ENCODE peak calls at places on chromosomes 11 and 22, in five cellular contexts. F, H, L, G and U are unnamed samples.

GRCh38 chr11:12725863-12726666 is 51.8 kb downstream of the TEAD1 start:
- DNase-seq in F (no peak), H (no peak), L (no peak), G (no peak), U (peak)

GRCh38 chr11:15805726-15806125 is 550.6 kb downstream of the SOX6 start:
- DNase-seq in F (no peak), H (no peak), L (no peak), G (no peak), U (no peak)

GRCh38 chr11:64313491-64314145 is 3.7 kb downstream of the TRMT112 start:
- DNase-seq in F (no peak), H (peak), L (no peak), G (no peak), U (no peak)

GRCh38 chr11:299951-300735 is 817 bp upstream of the IFITM5 start:
- DNase-seq in F (peak), H (peak), L (no peak), G (peak), U (no peak)

GRCh38 chr11:107017433-107018227 is 646 bp downstream of the GUCY1A2 start:
- DNase-seq in F (peak), H (peak), L (no peak), G (peak), U (peak)

GRCh38 chr11:75677275-75677674 is 8.4 kb upstream of the MAP6 start:
- DNase-seq in F (no peak), H (no peak), L (no peak), G (no peak), U (no peak)

GRCh38 chr11:32309541-32310217 is 125.7 kb downstream of the WT1 start:
- DNase-seq in F (no peak), H (no peak), L (no peak), G (no peak), U (no peak)

GRCh38 chr22:49087163-49087562 is 740.5 kb downstream of the BRD1 start:
- DNase-seq in F (no peak), H (no peak), L (no peak), G (no peak), U (no peak)

GRCh38 chr11:63811522-63811921 is 1.7 kb upstream of the SPINDOC start:
- DNase-seq in F (no peak), H (no peak), L (no peak), G (no peak), U (no peak)

GRCh38 chr11:104962852-104963251 is 5.5 kb downstream of the CASP4 start:
- DNase-seq in F (no peak), H (no peak), L (no peak), G (no peak), U (no peak)

GRCh38 chr11:110774138-110775014 is 62.1 kb upstream of the ARHGAP20 start:
- DNase-seq in F (no peak), H (no peak), L (no peak), G (no peak), U (no peak)

GRCh38 chr11:46948378-46949131 is 12.0 kb downstream of the CSTPP1 start:
- DNase-seq in F (no peak), H (no peak), L (no peak), G (no peak), U (no peak)

GRCh38 chr11:26551186-26551801 is 20.8 kb downstream of the MUC15 start:
- DNase-seq in F (no peak), H (no peak), L (no peak), G (no peak), U (no peak)

GRCh38 chr11:104968365-104968855 is at the start of gene CASP4:
- DNase-seq in F (no peak), H (no peak), L (peak), G (peak), U (peak)

GRCh38 chr11:48081151-48082010 is 101.0 kb downstream of the PTPRJ start:
- DNase-seq in F (no peak), H (no peak), L (no peak), G (no peak), U (no peak)

GRCh38 chr11:71268706-71269321 is 16.4 kb upstream of the SHANK2 start:
- DNase-seq in F (no peak), H (no peak), L (no peak), G (peak), U (no peak)

GRCh38 chr11:65489706-65490310 is 9.0 kb upstream of the MALAT1 start:
- DNase-seq in F (no peak), H (no peak), L (no peak), G (peak), U (no peak)

GRCh38 chr11:62545437-62546243 is 966 bp downstream of the AHNAK start:
- DNase-seq in F (peak), H (peak), L (no peak), G (peak), U (peak)

GRCh38 chr11:47186076-47186936 is at the start of gene PACSIN3:
- DNase-seq in F (peak), H (peak), L (no peak), G (peak), U (peak)

GRCh38 chr11:44842219-44842618 is 108.5 kb downstream of the TP53I11 start:
- DNase-seq in F (no peak), H (no peak), L (no peak), G (no peak), U (no peak)

GRCh38 chr11:3135491-3136440 is 29.3 kb downstream of the OSBPL5 start:
- DNase-seq in F (peak), H (no peak), L (no peak), G (no peak), U (no peak)

GRCh38 chr11:119491753-119492455 is 68.9 kb upstream of the THY1 start:
- DNase-seq in F (peak), H (peak), L (no peak), G (no peak), U (no peak)
- TF ChIP-seq JUNB in F (no peak), H (no peak), L (no peak), G (no peak), U (no peak)

DNA sequence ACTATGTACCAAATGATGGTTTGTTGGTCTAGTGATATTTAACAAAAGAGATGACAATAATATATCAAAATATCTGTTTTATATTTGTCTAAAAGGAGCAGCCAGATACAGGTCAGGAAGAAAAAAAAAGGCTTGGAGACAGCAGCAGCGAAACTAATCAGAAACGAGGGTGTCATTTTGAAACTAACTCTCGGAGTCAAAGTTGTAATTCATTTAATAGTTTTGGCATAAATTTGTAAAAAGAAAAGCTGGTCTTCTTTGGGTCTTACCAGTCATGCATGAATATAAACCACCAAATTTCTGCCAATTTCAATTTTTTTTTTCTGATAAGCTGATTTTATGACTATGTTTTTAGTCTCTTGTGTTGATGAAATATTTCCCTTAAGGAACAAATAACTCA is 25.5 kb downstream of the NPAT start:
- DNase-seq in F (no peak), H (no peak), L (peak), G (no peak), U (no peak)
- TF ChIP-seq JUNB in F (no peak), H (no peak), L (peak), G (no peak), U (no peak)

DNA sequence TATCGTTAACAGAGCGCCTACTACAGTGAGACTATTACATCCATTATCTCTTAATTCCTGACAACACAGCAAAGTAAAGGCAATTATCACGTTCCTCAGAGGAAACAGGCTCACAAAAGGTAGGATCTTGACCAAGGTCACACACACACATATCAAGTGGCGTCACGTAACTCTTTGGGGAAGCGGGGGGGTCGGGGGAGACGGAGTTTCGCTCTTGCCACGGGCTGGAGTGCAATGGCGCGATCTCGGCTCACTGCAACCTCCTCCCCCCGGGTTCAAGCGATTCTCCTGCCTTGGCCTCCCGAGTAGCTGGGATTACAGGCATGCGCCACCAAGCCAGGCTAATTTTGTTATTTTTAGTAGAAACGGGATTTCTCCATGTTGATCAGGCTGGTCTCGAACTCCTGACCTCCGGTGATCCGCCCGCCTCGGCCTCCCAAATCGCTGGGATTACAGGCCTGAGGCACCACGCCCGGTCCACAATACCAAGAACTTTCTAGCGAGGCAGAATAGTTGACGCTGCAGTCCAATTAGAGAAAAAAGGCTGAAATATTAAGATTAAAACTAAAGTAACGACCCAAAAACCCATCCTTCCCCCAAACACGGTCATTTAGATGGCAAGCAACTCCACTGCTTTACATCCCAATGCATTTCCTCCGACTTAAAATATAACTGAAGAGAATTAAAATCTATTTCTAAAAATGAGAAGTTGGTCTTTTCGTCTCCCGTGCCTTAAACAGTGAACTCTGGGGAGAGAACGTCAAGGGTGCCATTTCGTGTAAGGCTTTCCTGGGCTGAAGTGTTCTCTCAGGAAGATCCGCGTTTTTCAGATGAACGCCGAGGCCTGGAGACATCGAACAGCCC is 1.1 kb downstream of the DDX17 start:
- DNase-seq in F (peak), H (peak), L (no peak), G (peak), U (no peak)
- TF ChIP-seq JUNB in F (no peak), H (no peak), L (no peak), G (no peak), U (no peak)

GRCh38 chr22:30304495-30305244 is 15.4 kb upstream of the CASTOR1 start:
- DNase-seq in F (no peak), H (no peak), L (no peak), G (no peak), U (no peak)
- TF ChIP-seq JUNB in F (no peak), H (no peak), L (no peak), G (no peak), U (no peak)

DNA sequence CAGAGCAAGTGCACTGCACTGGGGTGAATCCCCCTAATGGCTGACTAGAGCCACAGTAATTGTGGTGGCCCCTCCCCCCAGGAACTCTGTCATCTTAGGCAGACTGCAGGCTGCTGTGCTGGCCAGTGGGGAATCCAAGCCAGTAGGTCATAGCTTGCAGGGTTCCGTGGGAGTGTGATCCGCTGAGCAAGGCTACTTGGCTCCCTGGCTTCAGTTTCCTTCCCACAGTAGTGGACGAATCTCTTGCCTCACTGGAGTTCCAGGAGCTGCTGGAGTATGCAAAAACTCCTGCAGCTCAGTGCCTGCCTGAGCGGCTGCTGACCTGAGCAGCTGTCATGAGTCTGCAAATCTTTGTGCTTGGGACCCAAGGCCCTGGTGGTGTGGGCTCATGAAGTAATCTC is 13.2 kb downstream of the OOSP3 start:
- DNase-seq in F (peak), H (peak), L (no peak), G (no peak), U (no peak)
- TF ChIP-seq JUNB in F (no peak), H (no peak), L (no peak), G (no peak), U (no peak)

DNA sequence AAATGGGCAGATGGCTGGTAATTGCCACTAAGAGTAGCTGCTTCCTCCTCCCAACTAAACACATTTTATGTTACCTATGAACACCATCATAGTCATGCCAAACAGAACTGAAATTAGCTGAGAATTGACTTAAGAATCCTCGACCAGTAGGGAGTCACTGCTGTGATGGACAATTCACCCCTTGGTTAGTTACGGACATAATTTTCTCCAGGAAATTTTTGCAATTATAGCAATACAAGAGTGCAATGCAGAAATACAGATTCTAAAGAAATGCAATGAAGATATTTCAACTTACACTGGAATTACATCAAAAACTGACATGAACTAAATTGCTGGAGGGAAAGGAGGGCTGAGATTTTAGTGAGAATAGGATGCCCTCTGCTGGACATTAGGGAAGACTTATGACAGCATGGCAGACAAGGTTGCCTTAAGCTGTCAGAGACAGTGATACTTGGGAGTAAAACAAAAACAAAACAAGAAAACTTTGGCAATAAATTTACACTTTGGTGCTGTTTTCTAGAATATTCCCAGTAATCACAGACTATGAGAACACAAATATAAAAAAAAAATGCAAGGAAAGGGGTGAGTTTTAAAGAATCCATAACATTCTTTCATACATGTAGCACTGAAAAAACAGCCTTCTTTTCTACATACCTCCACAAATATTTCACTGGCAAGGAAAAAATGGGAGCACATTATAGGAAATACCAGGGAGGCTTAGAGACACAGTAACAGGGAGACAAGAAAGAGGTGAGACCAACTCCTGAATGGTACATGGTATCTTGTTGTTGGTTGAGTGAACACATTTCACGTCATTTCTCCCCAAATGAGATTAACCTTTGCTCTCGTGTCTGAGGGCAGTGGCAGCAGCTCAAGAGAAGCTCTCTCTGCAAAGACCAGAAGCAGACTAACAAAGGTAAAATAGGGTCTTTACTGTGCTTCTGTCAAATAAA is 11.2 kb upstream of the PPP2R1B start:
- DNase-seq in F (peak), H (peak), L (peak), G (peak), U (peak)
- TF ChIP-seq JUNB in F (no peak), H (no peak), L (no peak), G (no peak), U (no peak)

GRCh38 chr22:46352691-46353386 is 17.3 kb downstream of the TRMU start:
- DNase-seq in F (no peak), H (no peak), L (no peak), G (no peak), U (peak)
- TF ChIP-seq JUNB in F (no peak), H (no peak), L (no peak), G (no peak), U (no peak)

DNA sequence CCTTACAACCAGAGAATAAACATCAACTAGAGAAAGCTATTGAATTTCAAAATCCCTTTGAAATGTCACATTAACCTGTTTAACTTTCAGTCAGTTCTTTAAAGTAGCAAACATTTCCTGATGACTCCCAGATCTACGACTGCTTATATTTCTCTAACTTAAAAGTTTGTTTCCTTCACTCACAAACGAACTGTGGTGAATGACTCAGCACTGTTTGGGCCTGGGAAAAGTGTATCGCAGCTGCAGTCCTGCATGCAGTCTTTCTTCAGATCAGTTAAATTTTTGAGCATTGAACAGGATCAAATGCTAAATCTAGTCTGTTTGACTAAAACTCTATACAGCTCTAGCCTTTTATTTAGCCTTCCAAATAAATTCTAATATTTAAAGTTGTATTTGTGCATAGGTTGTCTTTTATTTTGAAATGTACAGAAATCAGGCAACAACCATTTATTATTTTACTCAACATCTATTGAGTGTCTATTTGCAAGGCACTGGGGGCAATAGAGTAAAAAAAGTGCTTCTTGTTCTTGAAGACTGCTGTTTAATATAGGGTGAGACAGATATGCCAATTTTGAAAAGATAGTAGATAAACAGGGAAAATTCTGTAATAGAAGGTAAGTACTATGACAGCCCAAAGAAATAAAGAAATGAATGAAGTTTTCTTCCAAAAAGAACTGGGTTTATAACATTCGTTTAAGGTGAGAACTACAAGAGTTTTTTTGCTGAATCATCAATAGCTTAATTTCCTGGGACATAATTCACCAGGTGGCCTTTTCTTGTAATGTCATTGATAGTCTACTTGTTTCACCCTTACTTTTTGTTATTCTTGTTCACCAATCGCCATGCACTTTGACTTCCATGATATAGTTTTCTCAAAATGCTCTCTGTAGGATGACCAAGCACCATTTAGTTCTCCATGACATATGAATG is 235.4 kb downstream of the METTL15 start:
- DNase-seq in F (peak), H (peak), L (no peak), G (peak), U (peak)
- TF ChIP-seq JUNB in F (no peak), H (no peak), L (no peak), G (no peak), U (peak)